ENCODE peak calls at places on chromosomes 4 and X, in seven cellular contexts. X is astrocyte of the spinal cord, K is ELR, E is AG04450, L is neural progenitor cell, U is GM04504, H is activated T-helper 1 cell treated with Interleukin-2 at 50 U/mL for 16 hours. S is an unnamed sample.

GRCh38 chr4:3481783-3482397 is 18.8 kb downstream of the DOK7 start:
- DNase-seq in X (no peak), K (no peak), E (no peak), L (no peak), U (no peak), H (no peak), S (no peak)

GRCh38 chr4:2402053-2402452 is 16.4 kb downstream of the ZFYVE28 start:
- DNase-seq in X (peak), K (no peak), E (no peak), L (peak), U (peak), H (no peak), S (no peak)

GRCh38 chr4:11543710-11544109 is 115.0 kb upstream of the HS3ST1 start:
- DNase-seq in X (peak), K (peak), E (no peak), L (no peak), U (no peak), H (no peak), S (no peak)

GRCh38 chr4:6942238-6942800 is 32.7 kb downstream of the TBC1D14 start:
- DNase-seq in X (peak), K (peak), E (peak), L (no peak), U (peak), H (peak), S (no peak)

GRCh38 chr4:74501579-74501978 is 56.6 kb downstream of the AREG start:
- DNase-seq in X (peak), K (peak), E (peak), L (no peak), U (peak), H (no peak), S (no peak)

GRCh38 chr4:140109626-140110213 is 44.3 kb downstream of the MAML3 start:
- DNase-seq in X (no peak), K (no peak), E (no peak), L (peak), U (no peak), H (no peak), S (no peak)

GRCh38 chr4:151324449-151325319 is 721 bp downstream of the SH3D19 start:
- DNase-seq in X (peak), K (peak), E (no peak), L (peak), U (no peak), H (no peak), S (no peak)

GRCh38 chr4:184384056-184384809 is 90.1 kb downstream of the IRF2 start:
- DNase-seq in X (peak), K (peak), E (peak), L (peak), U (peak), H (no peak), S (no peak)

GRCh38 chrX:132953358-132953757 is 5.1 kb downstream of the HS6ST2 start:
- DNase-seq in X (no peak), K (no peak), E (no peak), L (peak), U (no peak), H (no peak), S (no peak)

GRCh38 chrX:41234962-41235361 is 99.0 kb upstream of the DDX3X start:
- DNase-seq in X (no peak), K (no peak), E (no peak), L (no peak), U (no peak), H (no peak), S (no peak)

GRCh38 chr4:179447308-179447707 is 2005.1 kb upstream of the AGA start:
- DNase-seq in X (peak), K (no peak), E (no peak), L (no peak), U (no peak), H (no peak), S (no peak)

GRCh38 chrX:8844157-8844556 is 43.0 kb upstream of the FAM9A start:
- DNase-seq in X (no peak), K (no peak), E (no peak), L (no peak), U (no peak), H (no peak), S (no peak)

GRCh38 chrX:47185241-47185640 is 8.4 kb upstream of the UBA1 start:
- DNase-seq in X (no peak), K (no peak), E (no peak), L (no peak), U (no peak), H (no peak), S (no peak)

GRCh38 chr4:121594796-121595526 is 101.8 kb downstream of the ANXA5 start:
- DNase-seq in X (peak), K (peak), E (no peak), L (no peak), U (peak), H (no peak), S (no peak)

GRCh38 chrX:30023451-30023850 is 191.9 kb upstream of the MAGEB2 start:
- DNase-seq in X (no peak), K (peak), E (no peak), L (no peak), U (no peak), H (no peak), S (no peak)

GRCh38 chrX:47047989-47048388 is 30.3 kb upstream of the RGN start:
- DNase-seq in X (no peak), K (no peak), E (no peak), L (peak), U (no peak), H (no peak), S (no peak)

GRCh38 chr4:138724530-138724929 is 291.1 kb upstream of the NOCT start:
- DNase-seq in X (no peak), K (no peak), E (no peak), L (peak), U (no peak), H (no peak), S (no peak)

S was measured in T-helper 17 cell.